ENCODE peak calls at places on chromosomes 11 and 22, in seven cellular contexts. L is IMR-90, R is ovary, C is fibroblast of villous mesenchyme, G is choroid plexus epithelial cell, Q is HFF-Myc, Y is fibroblast of lung. V is an unnamed sample.

GRCh38 chr11:108897916-108898315 is 233.0 kb downstream of the DDX10 start:
- DNase-seq in L (no peak), R (no peak), C (no peak), G (no peak), Q (no peak), Y (no peak), V (no peak)

GRCh38 chr11:17511571-17511970 is 32.6 kb downstream of the USH1C start:
- DNase-seq in L (no peak), R (no peak), C (no peak), G (no peak), Q (no peak), Y (no peak), V (no peak)

GRCh38 chr22:26547426-26547825 is 35.2 kb upstream of the TFIP11 start:
- DNase-seq in L (peak), R (no peak), C (no peak), G (no peak), Q (no peak), Y (peak), V (no peak)

GRCh38 chr11:65414776-65415498 is 7.7 kb upstream of the NEAT1 start:
- DNase-seq in L (peak), R (no peak), C (peak), G (peak), Q (no peak), Y (peak), V (no peak)

GRCh38 chr11:106794058-106794457 is 224.2 kb downstream of the GUCY1A2 start:
- DNase-seq in L (no peak), R (no peak), C (peak), G (peak), Q (peak), Y (peak), V (no peak)

GRCh38 chr11:85855341-85855656 is at the start of gene CCDC83:
- DNase-seq in L (no peak), R (no peak), C (no peak), G (no peak), Q (no peak), Y (no peak), V (no peak)

GRCh38 chr11:109019342-109019936 is 354.6 kb downstream of the DDX10 start:
- DNase-seq in L (no peak), R (no peak), C (no peak), G (no peak), Q (no peak), Y (no peak), V (no peak)

GRCh38 chr22:42341779-42342178 is 71.3 kb upstream of the TCF20 start:
- DNase-seq in L (no peak), R (no peak), C (no peak), G (no peak), Q (no peak), Y (no peak), V (no peak)

GRCh38 chr11:69157156-69157821 is 1.6 kb downstream of the SMIM38 start:
- DNase-seq in L (peak), R (no peak), C (peak), G (peak), Q (no peak), Y (peak), V (no peak)

GRCh38 chr11:3865388-3866193 is 10.1 kb downstream of the STIM1 start:
- DNase-seq in L (peak), R (no peak), C (peak), G (peak), Q (no peak), Y (peak), V (no peak)

GRCh38 chr22:50627914-50628542 is at the start of gene ARSA:
- DNase-seq in L (peak), R (peak), C (peak), G (peak), Q (no peak), Y (peak), V (peak)

GRCh38 chr11:90803781-90804180 is 580.9 kb upstream of the CHORDC1 start:
- DNase-seq in L (no peak), R (no peak), C (no peak), G (peak), Q (no peak), Y (no peak), V (no peak)

GRCh38 chr11:409008-409599 is 5.7 kb downstream of the SIGIRR start:
- DNase-seq in L (no peak), R (no peak), C (no peak), G (no peak), Q (no peak), Y (no peak), V (no peak)

GRCh38 chr22:26391623-26392022 is 37.4 kb upstream of the ASPHD2 start:
- DNase-seq in L (no peak), R (no peak), C (no peak), G (no peak), Q (no peak), Y (no peak), V (no peak)

GRCh38 chr11:118485273-118485672 is 42.0 kb upstream of the TTC36 start:
- DNase-seq in L (no peak), R (no peak), C (no peak), G (peak), Q (no peak), Y (no peak), V (no peak)

GRCh38 chr22:21626073-21626734 is 3.6 kb downstream of the YDJC start:
- DNase-seq in L (no peak), R (no peak), C (no peak), G (no peak), Q (no peak), Y (no peak), V (no peak)

GRCh38 chr22:50700387-50701075 is 27.9 kb downstream of the SHANK3 start:
- DNase-seq in L (no peak), R (no peak), C (no peak), G (no peak), Q (no peak), Y (no peak), V (no peak)

GRCh38 chr22:18110194-18110943 is at the start of gene TUBA8:
- DNase-seq in L (peak), R (peak), C (peak), G (peak), Q (no peak), Y (peak), V (no peak)

GRCh38 chr11:108494182-108494581 is 4.0 kb downstream of the POGLUT3 start:
- DNase-seq in L (no peak), R (no peak), C (no peak), G (no peak), Q (no peak), Y (no peak), V (no peak)

GRCh38 chr11:128026596-128026995 is 560.8 kb downstream of the ETS1 start:
- DNase-seq in L (peak), R (no peak), C (peak), G (peak), Q (peak), Y (peak), V (peak)

GRCh38 chr11:1086171-1087102 is 11.8 kb downstream of the MUC2 start:
- DNase-seq in L (no peak), R (peak), C (no peak), G (no peak), Q (no peak), Y (no peak), V (no peak)

GRCh38 chr22:30324008-30324730 is 2.6 kb downstream of the TBC1D10A start:
- DNase-seq in L (peak), R (no peak), C (peak), G (no peak), Q (no peak), Y (peak), V (no peak)

DNA sequence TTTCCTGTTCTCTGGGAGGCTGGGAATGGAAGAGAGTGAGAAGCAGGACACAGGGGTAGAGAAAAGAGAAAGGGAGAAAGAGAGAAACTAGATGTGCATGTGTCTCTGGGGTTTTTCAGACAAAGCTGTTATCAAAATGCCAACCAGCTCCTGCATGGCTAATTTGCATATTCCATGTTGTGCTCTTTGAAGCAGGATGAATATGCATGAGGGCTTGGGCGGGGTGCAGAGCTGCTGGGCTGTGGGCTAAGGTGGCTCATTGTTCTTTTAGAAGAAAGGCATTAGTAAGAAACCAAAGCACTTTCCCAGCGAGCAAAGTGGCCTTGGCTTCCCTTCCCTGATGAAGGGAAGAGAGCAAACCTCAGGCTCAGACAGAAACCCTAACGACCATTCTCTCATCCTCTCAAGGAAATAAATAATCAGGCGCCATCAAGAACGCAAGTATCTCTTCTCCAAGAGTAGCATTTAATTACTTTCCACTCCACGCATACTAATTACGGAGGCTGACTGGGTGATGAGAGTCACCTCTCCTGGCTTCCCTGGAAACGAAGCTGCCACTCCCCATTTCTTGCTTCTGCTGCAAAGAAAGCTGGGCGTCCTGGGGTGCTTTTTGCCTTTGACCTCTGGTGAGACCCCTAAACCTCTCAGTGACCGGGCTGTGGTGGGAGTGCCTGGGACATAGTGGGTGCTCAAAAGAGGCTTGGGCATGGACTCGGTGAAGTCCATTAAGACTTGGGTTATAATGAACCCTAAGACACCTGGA is 54.2 kb downstream of the FEZ1 start:
- DNase-seq in L (no peak), R (no peak), C (no peak), G (no peak), Q (no peak), Y (no peak), V (no peak)
- H3K4me3 ChIP-seq in L (no peak), R (no peak), C (no peak), G (no peak), Q (no peak), Y (no peak), V (no peak)

GRCh38 chr22:19576460-19577421 is 52.5 kb upstream of the CLDN5 start:
- DNase-seq in L (peak), R (no peak), C (peak), G (peak), Q (no peak), Y (peak), V (no peak)
- TF ChIP-seq CTCF in L (no peak), R (no peak), C (no peak), G (no peak), Q (no peak), Y (no peak), V (no peak)

GRCh38 chr11:45145421-45146071 is 893 bp upstream of the PRDM11 start:
- DNase-seq in L (peak), R (peak), C (peak), G (peak), Q (no peak), Y (peak), V (no peak)
- H3K4me3 ChIP-seq in L (peak), R (peak), C (peak), G (peak), Q (peak), Y (peak), V (peak)

DNA sequence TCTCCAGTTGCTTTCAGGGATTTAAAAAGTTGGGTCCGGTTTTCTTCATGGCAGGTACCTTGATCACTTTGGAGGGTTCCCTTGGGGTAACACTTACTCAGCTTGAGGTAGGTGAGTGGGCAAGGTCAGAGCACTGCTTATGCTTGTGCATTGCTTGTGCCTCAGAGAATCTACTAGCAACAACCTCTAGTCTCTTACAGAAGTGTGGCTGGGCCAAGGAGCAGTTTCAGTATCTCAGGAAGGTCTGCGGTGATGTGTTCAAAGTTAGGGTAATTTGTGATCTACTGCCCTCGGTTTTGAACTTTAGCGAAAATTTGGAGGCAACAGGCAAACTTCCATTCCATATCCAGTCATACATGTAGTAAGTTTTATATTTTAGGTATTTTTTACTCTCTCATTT is 62.8 kb downstream of the NCAM1 start:
- DNase-seq in L (no peak), R (no peak), C (no peak), G (no peak), Q (no peak), Y (no peak), V (no peak)
- TF ChIP-seq CTCF in L (no peak), R (no peak), C (no peak), G (no peak), Q (no peak), Y (no peak), V (no peak)

DNA sequence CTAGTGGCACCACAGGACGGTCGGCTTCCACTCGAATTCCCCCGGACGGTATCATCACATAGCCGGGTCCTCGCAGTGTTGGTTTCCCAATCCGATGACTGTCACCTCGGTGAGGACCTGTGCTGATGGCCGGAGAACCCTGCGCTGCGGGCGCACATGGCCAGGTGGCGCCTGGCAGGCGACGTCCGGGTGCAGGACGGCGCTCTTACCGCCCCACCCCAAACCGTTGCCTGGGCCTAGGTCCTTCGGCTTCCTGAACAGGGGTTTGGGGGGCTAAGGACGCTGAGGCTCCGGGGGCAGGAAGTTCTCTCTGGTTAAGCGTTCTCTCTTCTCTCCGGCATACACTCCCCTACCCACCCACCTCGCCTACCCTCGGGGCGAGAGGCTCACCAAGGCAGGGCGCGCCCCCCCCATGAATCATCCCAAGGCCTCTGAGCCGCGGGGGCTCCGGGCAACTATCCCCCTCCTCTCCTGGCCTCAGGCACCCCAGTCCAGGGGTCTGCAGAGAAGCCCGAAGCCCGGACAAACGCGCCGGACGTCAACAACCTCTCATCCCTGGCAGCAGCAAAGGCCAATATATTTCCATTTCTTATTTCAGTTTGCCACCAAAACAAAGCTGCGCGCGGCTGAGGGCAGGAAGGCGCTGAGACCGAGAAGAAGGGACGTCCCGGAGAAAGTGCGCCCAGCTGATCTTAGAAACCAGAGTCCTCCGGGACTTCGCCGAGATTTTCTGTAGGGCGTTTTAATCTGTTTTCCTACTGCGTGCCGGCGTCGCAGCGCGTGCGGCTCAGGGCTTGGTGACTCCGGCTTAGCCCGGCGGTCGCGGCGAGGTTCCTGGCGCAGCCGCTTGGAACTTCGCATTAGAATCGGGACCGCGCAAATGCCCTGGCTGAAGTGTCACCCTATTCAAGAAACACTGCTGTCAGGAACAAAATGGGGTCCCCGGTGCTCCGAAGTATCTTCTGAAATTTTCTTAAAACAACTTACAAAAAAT is 5.6 kb downstream of the ALX4 start:
- DNase-seq in L (no peak), R (no peak), C (no peak), G (no peak), Q (no peak), Y (peak), V (no peak)
- H3K4me3 ChIP-seq in L (peak), R (no peak), C (no peak), G (no peak), Q (peak), Y (no peak), V (no peak)

GRCh38 chr22:39943941-39944624 is 16.1 kb upstream of the TMA7B start:
- DNase-seq in L (no peak), R (no peak), C (no peak), G (no peak), Q (no peak), Y (no peak), V (no peak)

GRCh38 chr22:39942433-39943213 is 17.6 kb upstream of the TMA7B start:
- DNase-seq in L (no peak), R (no peak), C (no peak), G (no peak), Q (no peak), Y (no peak), V (no peak)

GRCh38 chr22:39941661-39942060 is 18.5 kb upstream of the TMA7B start:
- DNase-seq in L (no peak), R (no peak), C (no peak), G (no peak), Q (no peak), Y (no peak), V (no peak)

GRCh38 chr22:39940757-39941305 is 19.4 kb upstream of the TMA7B start:
- DNase-seq in L (no peak), R (no peak), C (no peak), G (peak), Q (no peak), Y (no peak), V (no peak)

GRCh38 chr22:39943366-39943765 is 16.8 kb upstream of the TMA7B start:
- DNase-seq in L (no peak), R (no peak), C (no peak), G (no peak), Q (no peak), Y (no peak), V (no peak)
- TF ChIP-seq CTCF in L (no peak), R (no peak), C (no peak), G (peak), Q (peak), Y (no peak), V (no peak)

GRCh38 chr22:41217553-41218157 is 12.5 kb downstream of the L3MBTL2 start:
- DNase-seq in L (peak), R (peak), C (peak), G (peak), Q (no peak), Y (peak), V (no peak)
- H3K4me3 ChIP-seq in L (peak), R (no peak), C (peak), G (peak), Q (no peak), Y (no peak), V (no peak)

V was measured in astrocyte of the cerebellum.